ENCODE peak calls at places on chromosomes 7 and 10, in five cellular contexts. One of them, this sample, is unnamed.

GRCh38 chr10:34687434-34688205 is 127.5 kb downstream of the PARD3 start:
- DNase-seq in SHP77: no peak
- DNase-seq in stimulated activated CD8-positive, alpha-beta memory T cell treated with anti-CD3 and anti-CD28 coated beads, Interleukin-15, amount 100 ng/mL, for 4 hours: no peak
- DNase-seq in activated CD8-positive, alpha-beta memory T cell treated with anti-CD3 and anti-CD28 coated beads for 48 hours: no peak
- DNase-seq in RPMI8226: no peak
- DNase-seq in this sample: no peak

GRCh38 chr7:114519215-114519614 is 104.6 kb downstream of the FOXP2 start:
- DNase-seq in SHP77: no peak
- DNase-seq in stimulated activated CD8-positive, alpha-beta memory T cell treated with anti-CD3 and anti-CD28 coated beads, Interleukin-15, amount 100 ng/mL, for 4 hours: no peak
- DNase-seq in activated CD8-positive, alpha-beta memory T cell treated with anti-CD3 and anti-CD28 coated beads for 48 hours: no peak
- DNase-seq in RPMI8226: no peak
- DNase-seq in this sample: no peak

GRCh38 chr10:127216786-127217185 is 20.4 kb upstream of the INSYN2A start:
- DNase-seq in SHP77: no peak
- DNase-seq in stimulated activated CD8-positive, alpha-beta memory T cell treated with anti-CD3 and anti-CD28 coated beads, Interleukin-15, amount 100 ng/mL, for 4 hours: no peak
- DNase-seq in activated CD8-positive, alpha-beta memory T cell treated with anti-CD3 and anti-CD28 coated beads for 48 hours: no peak
- DNase-seq in RPMI8226: no peak
- DNase-seq in this sample: peak

GRCh38 chr10:78411716-78412115 is 378.1 kb downstream of the RPS24 start:
- DNase-seq in SHP77: no peak
- DNase-seq in stimulated activated CD8-positive, alpha-beta memory T cell treated with anti-CD3 and anti-CD28 coated beads, Interleukin-15, amount 100 ng/mL, for 4 hours: no peak
- DNase-seq in activated CD8-positive, alpha-beta memory T cell treated with anti-CD3 and anti-CD28 coated beads for 48 hours: no peak
- DNase-seq in RPMI8226: no peak
- DNase-seq in this sample: no peak

GRCh38 chr10:132742837-132743194 is 43.1 kb downstream of the NKX6-2 start:
- DNase-seq in SHP77: no peak
- DNase-seq in stimulated activated CD8-positive, alpha-beta memory T cell treated with anti-CD3 and anti-CD28 coated beads, Interleukin-15, amount 100 ng/mL, for 4 hours: no peak
- DNase-seq in activated CD8-positive, alpha-beta memory T cell treated with anti-CD3 and anti-CD28 coated beads for 48 hours: no peak
- DNase-seq in RPMI8226: no peak
- DNase-seq in this sample: no peak

GRCh38 chr10:131218811-131219583 is 92.5 kb downstream of the TCERG1L start:
- DNase-seq in SHP77: no peak
- DNase-seq in stimulated activated CD8-positive, alpha-beta memory T cell treated with anti-CD3 and anti-CD28 coated beads, Interleukin-15, amount 100 ng/mL, for 4 hours: no peak
- DNase-seq in activated CD8-positive, alpha-beta memory T cell treated with anti-CD3 and anti-CD28 coated beads for 48 hours: no peak
- DNase-seq in RPMI8226: no peak
- DNase-seq in this sample: no peak

GRCh38 chr7:106254525-106255128 is 30.2 kb downstream of the NAMPT start:
- DNase-seq in SHP77: no peak
- DNase-seq in stimulated activated CD8-positive, alpha-beta memory T cell treated with anti-CD3 and anti-CD28 coated beads, Interleukin-15, amount 100 ng/mL, for 4 hours: no peak
- DNase-seq in activated CD8-positive, alpha-beta memory T cell treated with anti-CD3 and anti-CD28 coated beads for 48 hours: no peak
- DNase-seq in RPMI8226: no peak
- DNase-seq in this sample: no peak

GRCh38 chr7:130908345-130909160 is 174.5 kb upstream of the KLF14 start:
- DNase-seq in SHP77: no peak
- DNase-seq in stimulated activated CD8-positive, alpha-beta memory T cell treated with anti-CD3 and anti-CD28 coated beads, Interleukin-15, amount 100 ng/mL, for 4 hours: no peak
- DNase-seq in activated CD8-positive, alpha-beta memory T cell treated with anti-CD3 and anti-CD28 coated beads for 48 hours: no peak
- DNase-seq in RPMI8226: no peak
- DNase-seq in this sample: no peak

GRCh38 chr7:130894146-130895005 is 160.4 kb upstream of the KLF14 start:
- DNase-seq in SHP77: peak
- DNase-seq in stimulated activated CD8-positive, alpha-beta memory T cell treated with anti-CD3 and anti-CD28 coated beads, Interleukin-15, amount 100 ng/mL, for 4 hours: no peak
- DNase-seq in activated CD8-positive, alpha-beta memory T cell treated with anti-CD3 and anti-CD28 coated beads for 48 hours: no peak
- DNase-seq in RPMI8226: no peak
- DNase-seq in this sample: no peak

GRCh38 chr7:151432658-151433521 is 7.1 kb downstream of the CRYGN start:
- DNase-seq in SHP77: no peak
- DNase-seq in stimulated activated CD8-positive, alpha-beta memory T cell treated with anti-CD3 and anti-CD28 coated beads, Interleukin-15, amount 100 ng/mL, for 4 hours: no peak
- DNase-seq in activated CD8-positive, alpha-beta memory T cell treated with anti-CD3 and anti-CD28 coated beads for 48 hours: peak
- DNase-seq in RPMI8226: peak
- DNase-seq in this sample: no peak

GRCh38 chr7:134691820-134692705 is 45.4 kb downstream of the BPGM start:
- DNase-seq in SHP77: no peak
- DNase-seq in stimulated activated CD8-positive, alpha-beta memory T cell treated with anti-CD3 and anti-CD28 coated beads, Interleukin-15, amount 100 ng/mL, for 4 hours: no peak
- DNase-seq in activated CD8-positive, alpha-beta memory T cell treated with anti-CD3 and anti-CD28 coated beads for 48 hours: no peak
- DNase-seq in RPMI8226: no peak
- DNase-seq in this sample: no peak

GRCh38 chr10:62038609-62039190 is 137.2 kb downstream of the ARID5B start:
- DNase-seq in SHP77: peak
- DNase-seq in stimulated activated CD8-positive, alpha-beta memory T cell treated with anti-CD3 and anti-CD28 coated beads, Interleukin-15, amount 100 ng/mL, for 4 hours: peak
- DNase-seq in activated CD8-positive, alpha-beta memory T cell treated with anti-CD3 and anti-CD28 coated beads for 48 hours: no peak
- DNase-seq in RPMI8226: peak
- DNase-seq in this sample: peak

This sample was measured in NCI-H526.